ENCODE peak calls at places on chromosome 22, in four cellular contexts. O, D, C and A are unnamed samples.

GRCh38 chr22:39960791-39961746 is 872 bp downstream of the TMA7B start:
- DNase-seq in O (peak; percentile 53), D (no peak), C (peak; percentile 50), A (peak; percentile 89)

GRCh38 chr22:40757071-40757470 is 62.1 kb downstream of the SLC25A17 start:
- DNase-seq in O (no peak), D (no peak), C (peak; percentile 91), A (no peak)

GRCh38 chr22:40602231-40602630 is 34.3 kb downstream of the MRTFA start:
- DNase-seq in O (no peak), D (no peak), C (no peak), A (no peak)

GRCh38 chr22:38219644-38220043 is 17.9 kb downstream of the MAFF start:
- DNase-seq in O (no peak), D (no peak), C (no peak), A (no peak)

GRCh38 chr22:37427711-37428635 is 694 bp upstream of the ELFN2 start:
- DNase-seq in O (no peak), D (no peak), C (no peak), A (no peak)

GRCh38 chr22:37299969-37300509 is 17.7 kb downstream of the CYTH4 start:
- DNase-seq in O (no peak), D (no peak), C (no peak), A (no peak)

GRCh38 chr22:29233503-29233902 is 27.8 kb downstream of the EMID1 start:
- DNase-seq in O (no peak), D (no peak), C (no peak), A (no peak)

GRCh38 chr22:20520093-20520511 is 12.7 kb downstream of the MED15 start:
- DNase-seq in O (no peak), D (no peak), C (no peak), A (no peak)

GRCh38 chr22:27734066-27734465 is 67.5 kb downstream of the MN1 start:
- DNase-seq in O (no peak), D (no peak), C (no peak), A (no peak)

GRCh38 chr22:38878001-38878400 is 6.0 kb upstream of the CBX6 start:
- DNase-seq in O (no peak), D (no peak), C (no peak), A (no peak)

GRCh38 chr22:23906641-23907040 is 12.5 kb downstream of the MIF start:
- DNase-seq in O (no peak), D (no peak), C (no peak), A (no peak)

GRCh38 chr22:31626427-31627150 is 35.4 kb downstream of the PISD start:
- DNase-seq in O (no peak), D (peak; percentile 64), C (no peak), A (no peak)

GRCh38 chr22:29748248-29748893 is 18.4 kb downstream of the ZMAT5 start:
- DNase-seq in O (no peak), D (no peak), C (peak; percentile 33), A (no peak)

GRCh38 chr22:25774575-25775026 is 32.6 kb downstream of the MYO18B start:
- DNase-seq in O (no peak), D (no peak), C (no peak), A (no peak)

GRCh38 chr22:25656724-25657123 is 85.3 kb upstream of the MYO18B start:
- DNase-seq in O (no peak), D (no peak), C (no peak), A (no peak)

GRCh38 chr22:17441326-17441725 is 72.1 kb downstream of the CECR2 start:
- DNase-seq in O (no peak), D (no peak), C (no peak), A (no peak)
- H3K27me3 ChIP-seq in O (no peaks in the 10 kb centered on the region), D (no peaks in the 10 kb centered on the region), C (no peaks in the 10 kb centered on the region), A (no peaks in the 10 kb centered on the region)

GRCh38 chr22:45097061-45097460 is 66.7 kb upstream of the NUP50 start:
- DNase-seq in O (no peak), D (no peak), C (no peak), A (no peak)
- H3K27me3 ChIP-seq in O (peaks cover 3% of the 10 kb centered on the region), D (no peaks in the 10 kb centered on the region), C (peaks cover 16% of the 10 kb centered on the region), A (peaks cover 6% of the 10 kb centered on the region)

GRCh38 chr22:22450343-22450839 is 58.2 kb downstream of the ZNF280B start:
- DNase-seq in O (no peak), D (peak; percentile 75), C (no peak), A (no peak)
- H3K27me3 ChIP-seq in O (no peaks in the 10 kb centered on the region), D (no peaks in the 10 kb centered on the region), C (no peaks in the 10 kb centered on the region), A (peaks cover 3% of the 10 kb centered on the region)

DNA sequence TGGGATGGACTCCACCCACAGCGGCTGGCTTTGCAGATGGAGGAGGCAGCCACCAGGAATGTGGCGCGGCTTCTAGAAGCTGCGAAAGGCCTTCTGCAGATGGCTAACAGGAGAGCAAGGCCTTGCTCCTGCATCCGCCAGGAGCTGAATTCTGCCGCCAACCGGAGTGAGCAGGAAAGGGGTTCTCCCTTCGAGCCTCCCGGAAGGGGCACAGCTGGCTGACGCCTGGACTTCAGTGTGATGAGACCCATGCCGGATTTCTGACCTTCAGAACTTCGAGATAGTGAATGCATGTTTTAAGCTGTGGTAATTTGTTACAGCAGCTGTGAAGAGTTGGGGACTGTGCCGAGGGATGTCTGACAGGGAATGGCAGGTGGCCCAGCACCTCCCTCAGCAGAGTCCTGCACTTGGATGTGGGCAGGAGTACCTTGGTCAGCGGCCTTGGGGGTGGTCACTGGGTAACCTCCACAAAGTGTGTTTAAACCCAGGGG is 7.7 kb downstream of the TBC1D22A start:
- DNase-seq in O (no peak), D (no peak), C (no peak), A (no peak)
- H3K27me3 ChIP-seq in O (no peaks in the 10 kb centered on the region), D (no peaks in the 10 kb centered on the region), C (no peaks in the 10 kb centered on the region), A (no peaks in the 10 kb centered on the region)

DNA sequence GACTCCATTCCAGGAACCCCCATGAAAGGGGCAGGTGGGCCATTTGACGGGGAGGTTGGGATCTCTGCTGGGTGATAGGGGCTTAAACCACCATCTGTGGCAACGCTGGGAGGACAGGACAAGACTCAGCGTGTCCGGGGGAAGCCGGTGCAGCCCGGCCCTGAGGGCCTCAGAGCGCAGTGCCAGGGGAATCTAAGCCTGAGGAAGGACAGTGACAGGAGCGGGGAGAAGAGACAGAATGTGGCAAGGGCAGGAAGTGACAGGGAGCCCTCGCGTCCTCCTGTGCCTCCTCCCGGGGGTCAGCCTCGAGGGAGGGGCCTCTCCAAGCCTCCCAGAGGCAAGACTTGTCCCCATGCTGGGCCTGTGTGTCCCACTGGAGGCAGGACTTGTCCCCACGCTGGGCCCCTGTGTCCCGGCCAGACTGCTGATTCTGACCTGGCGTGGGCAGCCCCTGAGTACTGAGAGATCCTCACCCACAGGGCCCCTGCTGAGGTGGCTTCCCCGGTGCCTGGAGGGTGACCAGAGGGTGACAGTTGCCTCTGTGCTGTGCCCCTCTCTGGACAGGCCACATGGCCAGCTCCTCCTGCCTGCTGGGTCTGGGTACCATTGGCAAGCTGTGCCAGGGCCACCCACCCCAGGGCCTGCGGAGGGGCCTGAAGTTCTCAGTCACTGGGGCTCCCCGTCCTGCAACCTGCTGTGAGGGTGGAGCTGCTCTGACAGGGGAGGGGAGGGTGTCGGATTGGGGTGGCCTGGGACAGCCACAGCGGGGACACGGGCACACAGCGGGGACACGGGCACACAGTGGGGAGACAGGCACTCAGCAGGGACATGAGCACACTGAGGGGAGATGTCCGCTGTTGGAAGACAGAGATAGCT is 676.2 kb downstream of the BRD1 start:
- DNase-seq in O (no peak), D (no peak), C (no peak), A (no peak)
- H3K27me3 ChIP-seq in O (no peaks in the 10 kb centered on the region), D (no peaks in the 10 kb centered on the region), C (no peaks in the 10 kb centered on the region), A (no peaks in the 10 kb centered on the region)

DNA sequence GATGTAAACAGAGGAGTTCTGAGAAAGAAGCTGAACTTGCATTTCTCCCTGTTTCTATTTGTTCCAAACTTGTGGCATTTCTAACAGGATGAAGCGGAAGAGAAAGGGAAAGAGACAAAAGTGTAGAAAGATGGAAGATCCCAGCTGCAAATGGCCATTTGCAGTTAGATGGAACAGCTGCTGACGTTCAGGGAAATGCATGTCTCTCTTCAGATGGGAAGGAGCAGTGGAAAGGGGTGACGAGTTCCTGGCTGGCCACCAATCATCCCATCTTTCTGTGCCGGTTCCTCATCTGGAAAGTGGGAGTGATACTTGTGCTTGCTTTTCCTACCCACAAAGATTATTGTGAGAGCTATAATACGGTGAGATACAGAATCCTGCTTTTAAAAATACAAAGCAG is 1.3 kb upstream of the TIMP3 start:
- DNase-seq in O (no peak), D (no peak), C (no peak), A (no peak)
- H3K27me3 ChIP-seq in O (no peaks in the 10 kb centered on the region), D (no peaks in the 10 kb centered on the region), C (no peaks in the 10 kb centered on the region), A (peaks cover 12% of the 10 kb centered on the region)

DNA sequence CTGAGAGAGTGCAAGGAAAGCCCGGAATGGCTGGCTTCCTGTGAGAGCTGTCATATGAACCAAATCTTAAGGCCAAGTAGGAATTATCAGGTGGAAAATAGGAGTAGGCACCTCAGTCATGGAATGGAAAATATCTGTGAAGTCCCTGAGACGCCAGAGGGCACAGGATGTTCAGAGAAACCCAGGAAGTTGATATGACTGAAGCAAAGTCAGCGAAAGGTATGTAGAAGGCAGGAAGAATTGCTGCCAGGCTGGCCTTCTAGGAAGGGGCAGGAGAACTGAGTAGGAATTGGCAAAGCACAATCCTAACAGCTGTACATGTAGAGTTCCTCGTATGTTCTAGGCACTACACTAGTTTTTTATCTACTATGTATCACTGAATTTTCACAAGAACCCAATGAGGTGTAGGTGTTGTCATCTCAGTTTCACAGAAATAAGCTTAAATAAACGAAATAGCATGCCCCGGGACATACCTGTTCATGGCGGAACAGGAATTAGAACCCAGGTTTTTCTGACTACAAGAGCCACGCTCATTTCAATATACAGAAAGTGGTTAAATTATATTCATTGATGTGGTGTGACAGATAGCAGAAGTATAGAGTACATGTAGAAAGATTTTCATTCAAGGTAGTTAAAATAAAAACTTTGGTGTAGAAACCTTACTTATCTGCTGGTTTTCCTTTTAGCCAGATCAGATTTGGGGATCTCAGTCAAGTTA is 17.0 kb downstream of the HMGXB4 start:
- DNase-seq in O (no peak), D (no peak), C (no peak), A (no peak)
- H3K27me3 ChIP-seq in O (no peaks in the 10 kb centered on the region), D (no peaks in the 10 kb centered on the region), C (no peaks in the 10 kb centered on the region), A (no peaks in the 10 kb centered on the region)

DNA sequence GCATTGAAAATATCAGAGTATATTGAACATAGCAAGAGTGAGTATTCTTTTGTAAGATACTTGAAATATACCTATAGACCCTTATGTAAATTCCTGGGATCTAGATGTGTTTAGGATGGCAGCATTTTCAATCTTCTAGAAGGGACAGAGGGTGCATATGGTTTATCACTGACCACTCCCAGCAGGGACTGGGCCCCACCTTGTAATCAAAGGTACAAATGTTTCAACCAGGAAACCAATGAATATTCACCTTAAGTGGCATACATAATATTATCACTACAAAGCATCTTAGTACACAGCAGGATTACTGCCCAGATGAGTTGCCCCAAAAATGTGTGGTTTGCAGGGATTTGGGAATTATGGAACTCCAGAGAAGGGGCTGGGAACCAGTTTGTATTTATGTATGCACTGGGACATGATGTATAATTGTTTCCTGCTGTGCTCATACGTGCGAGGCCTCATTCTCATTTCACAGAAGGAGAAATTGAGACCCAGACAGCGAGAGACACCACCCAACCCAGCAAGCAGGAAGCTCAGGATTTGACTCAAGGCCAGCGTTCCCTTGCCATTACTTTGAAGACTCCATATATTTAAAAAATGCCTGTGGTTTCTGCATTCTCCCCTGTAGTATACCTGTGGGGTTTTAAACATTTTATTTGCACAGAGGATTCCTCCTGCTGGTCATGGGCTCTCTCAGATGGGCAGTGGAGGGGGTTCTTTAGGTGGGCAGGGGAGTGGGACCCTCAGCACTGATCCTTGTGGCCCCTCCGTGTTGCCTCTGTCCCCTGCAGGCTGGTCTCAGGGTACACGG is 5.2 kb downstream of the APOL4 start:
- DNase-seq in O (no peak), D (no peak), C (no peak), A (no peak)
- H3K27me3 ChIP-seq in O (no peaks in the 10 kb centered on the region), D (no peaks in the 10 kb centered on the region), C (peaks cover 35% of the 10 kb centered on the region), A (no peaks in the 10 kb centered on the region)

GRCh38 chr22:18992543-18993198 is 56.6 kb upstream of the PRODH start:
- DNase-seq in O (no peak), D (no peak), C (no peak), A (no peak)
- H3K27me3 ChIP-seq in O (no peaks in the 10 kb centered on the region), D (no peaks in the 10 kb centered on the region), C (no peaks in the 10 kb centered on the region), A (peaks cover 1% of the 10 kb centered on the region)